ENCODE peak calls at places on chromosomes 5 and 9, in four cellular contexts. L is astrocyte of the spinal cord, Y is body of pancreas, D is OCI-LY7. P is an unnamed sample.

GRCh38 chr9:69090140-69090750 is 54.7 kb downstream of the FXN start:
- DNase-seq in L (no peak), Y (no peak), D (no peak), P (no peak)

GRCh38 chr5:1510151-1510561 is 13.6 kb downstream of the LPCAT1 start:
- DNase-seq in L (no peak), Y (no peak), D (no peak), P (no peak)

GRCh38 chr5:135443329-135443960 is 3.7 kb downstream of the DCANP1 start:
- DNase-seq in L (no peak), Y (no peak), D (no peak), P (no peak)

GRCh38 chr9:121185774-121186403 is 15.8 kb downstream of the RAB14 start:
- DNase-seq in L (no peak), Y (no peak), D (no peak), P (no peak)

GRCh38 chr9:121285835-121286687 is 18.1 kb downstream of the GSN start:
- DNase-seq in L (peak; percentile 67), Y (peak; percentile 45), D (no peak), P (peak; percentile 65)

GRCh38 chr5:126972062-126972895 is 58.1 kb downstream of the MARCHF3 start:
- DNase-seq in L (no peak), Y (no peak), D (peak; percentile 83), P (peak; percentile 67)

GRCh38 chr9:30075451-30076199 is 2308.8 kb upstream of the ACO1 start:
- DNase-seq in L (peak; percentile 0), Y (no peak), D (no peak), P (no peak)

GRCh38 chr5:142495561-142495960 is 170.7 kb upstream of the SPRY4 start:
- DNase-seq in L (no peak), Y (no peak), D (no peak), P (no peak)

GRCh38 chr5:72786676-72787075 is 29.8 kb upstream of the TNPO1 start:
- DNase-seq in L (no peak), Y (no peak), D (no peak), P (no peak)

GRCh38 chr5:138955013-138955660 is 80.0 kb upstream of the LRRTM2 start:
- DNase-seq in L (no peak), Y (peak; percentile 52), D (no peak), P (peak; percentile 41)

GRCh38 chr5:113663879-113664278 is 150.4 kb downstream of the YTHDC2 start:
- DNase-seq in L (peak; percentile 49), Y (peak; percentile 70), D (peak; percentile 37), P (peak; percentile 69)

GRCh38 chr9:81292056-81292805 is 397.1 kb downstream of the TLE1 start:
- DNase-seq in L (no peak), Y (no peak), D (no peak), P (no peak)

GRCh38 chr5:51389582-51390463 is 6.6 kb downstream of the ISL1 start:
- DNase-seq in L (no peak), Y (no peak), D (no peak), P (no peak)

GRCh38 chr9:6680797-6681146 is 35.2 kb upstream of the GLDC start:
- DNase-seq in L (no peak), Y (peak; percentile 59), D (no peak), P (peak; percentile 34)

GRCh38 chr5:61281686-61282085 is 50.4 kb upstream of the ZSWIM6 start:
- DNase-seq in L (no peak), Y (no peak), D (no peak), P (no peak)

GRCh38 chr5:158463971-158464370 is 605.0 kb upstream of the CLINT1 start:
- DNase-seq in L (no peak), Y (peak; percentile 20), D (no peak), P (peak; percentile 91)

GRCh38 chr9:16289639-16290038 is 580.8 kb downstream of the BNC2 start:
- DNase-seq in L (no peak), Y (no peak), D (no peak), P (peak; percentile 22)

GRCh38 chr5:32116574-32117313 is 57.4 kb downstream of the GOLPH3 start:
- DNase-seq in L (peak; percentile 36), Y (no peak), D (no peak), P (peak; percentile 22)

GRCh38 chr5:177311723-177312648 is at the start of gene MXD3:
- DNase-seq in L (peak; percentile 96), Y (peak; percentile 97), D (peak; percentile 99), P (peak; percentile 93)

GRCh38 chr5:122150128-122150685 is 20.9 kb downstream of the ZNF474 start:
- DNase-seq in L (peak; percentile 61), Y (no peak), D (no peak), P (peak; percentile 69)

GRCh38 chr5:157708866-157709265 is 22.4 kb upstream of the THG1L start:
- DNase-seq in L (peak; percentile 48), Y (no peak), D (no peak), P (no peak)

GRCh38 chr9:100697339-100697738 is 119.5 kb downstream of the CAVIN4 start:
- DNase-seq in L (no peak), Y (no peak), D (no peak), P (no peak)

GRCh38 chr9:130150779-130151381 is 21.3 kb upstream of the NCS1 start:
- DNase-seq in L (no peak), Y (no peak), D (no peak), P (peak; percentile 30)

GRCh38 chr5:134547579-134547978 is 22.1 kb downstream of the JADE2 start:
- DNase-seq in L (peak; percentile 83), Y (peak; percentile 68), D (no peak), P (peak; percentile 69)

GRCh38 chr5:144484124-144484897 is 313.6 kb downstream of the KCTD16 start:
- DNase-seq in L (peak; percentile 71), Y (no peak), D (no peak), P (peak; percentile 25)

GRCh38 chr5:20601678-20602100 is 613.7 kb upstream of the CDH18 start:
- DNase-seq in L (peak; percentile 32), Y (no peak), D (no peak), P (peak; percentile 61)

GRCh38 chr5:57442080-57442839 is 40.4 kb downstream of the ACTBL2 start:
- DNase-seq in L (peak; percentile 97), Y (no peak), D (no peak), P (peak; percentile 99)

GRCh38 chr9:83299094-83299493 is 236.2 kb upstream of the RASEF start:
- DNase-seq in L (no peak), Y (no peak), D (no peak), P (peak; percentile 9)

GRCh38 chr9:38295751-38296150 is 96.8 kb upstream of the ALDH1B1 start:
- DNase-seq in L (no peak), Y (no peak), D (no peak), P (no peak)

GRCh38 chr5:120803282-120803681 is 339.2 kb downstream of the PRR16 start:
- DNase-seq in L (peak; percentile 49), Y (no peak), D (no peak), P (peak; percentile 55)
- TF ChIP-seq CTCF in L (no peak), Y (peak; percentile 8), D (peak; percentile 71), P (no peak)

GRCh38 chr5:2748180-2748840 is 3.2 kb downstream of the IRX2 start:
- DNase-seq in L (no peak), Y (no peak), D (no peak), P (no peak)

GRCh38 chr5:2748841-2749513 is 2.5 kb downstream of the IRX2 start:
- DNase-seq in L (peak; percentile 26), Y (no peak), D (no peak), P (no peak)

GRCh38 chr5:2746642-2747041 is 4.8 kb downstream of the IRX2 start:
- DNase-seq in L (peak; percentile 61), Y (no peak), D (no peak), P (no peak)

GRCh38 chr5:2749514-2750025 is 1.9 kb downstream of the IRX2 start:
- DNase-seq in L (peak; percentile 45), Y (no peak), D (no peak), P (no peak)

GRCh38 chr5:2747372-2748179 is 3.9 kb downstream of the IRX2 start:
- DNase-seq in L (peak; percentile 36), Y (no peak), D (no peak), P (no peak)
- H3K4me3 ChIP-seq in L (peak overlapping the region; percentile 42), Y (no peak overlapping the region), D (no peak overlapping the region), P (no peak overlapping the region)

DNA sequence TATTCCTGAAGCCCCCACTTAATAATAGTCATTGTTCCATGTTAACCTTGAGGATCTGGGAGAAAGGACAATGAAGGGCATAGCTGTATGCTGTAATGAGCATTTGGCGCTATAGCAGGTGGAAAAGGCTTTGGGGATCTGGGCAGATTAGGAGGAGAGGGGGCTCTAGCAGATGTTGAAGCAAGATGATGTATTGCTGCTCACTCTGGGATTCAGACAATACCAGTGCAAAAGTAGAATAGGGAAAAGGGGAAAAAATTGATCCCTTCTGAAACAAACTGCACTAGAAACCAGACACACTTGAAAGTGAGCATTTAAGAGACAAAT is 575.3 kb upstream of the MEF2C start:
- DNase-seq in L (no peak), Y (no peak), D (no peak), P (no peak)
- TF ChIP-seq CTCF in L (no peak), Y (no peak), D (no peak), P (no peak)

GRCh38 chr9:90198956-90199355 is 443.7 kb downstream of the DIRAS2 start:
- DNase-seq in L (no peak), Y (no peak), D (no peak), P (no peak)
- H3K4me3 ChIP-seq in L (no peak overlapping the region), Y (no peak overlapping the region), D (no peak overlapping the region), P (no peak overlapping the region)

DNA sequence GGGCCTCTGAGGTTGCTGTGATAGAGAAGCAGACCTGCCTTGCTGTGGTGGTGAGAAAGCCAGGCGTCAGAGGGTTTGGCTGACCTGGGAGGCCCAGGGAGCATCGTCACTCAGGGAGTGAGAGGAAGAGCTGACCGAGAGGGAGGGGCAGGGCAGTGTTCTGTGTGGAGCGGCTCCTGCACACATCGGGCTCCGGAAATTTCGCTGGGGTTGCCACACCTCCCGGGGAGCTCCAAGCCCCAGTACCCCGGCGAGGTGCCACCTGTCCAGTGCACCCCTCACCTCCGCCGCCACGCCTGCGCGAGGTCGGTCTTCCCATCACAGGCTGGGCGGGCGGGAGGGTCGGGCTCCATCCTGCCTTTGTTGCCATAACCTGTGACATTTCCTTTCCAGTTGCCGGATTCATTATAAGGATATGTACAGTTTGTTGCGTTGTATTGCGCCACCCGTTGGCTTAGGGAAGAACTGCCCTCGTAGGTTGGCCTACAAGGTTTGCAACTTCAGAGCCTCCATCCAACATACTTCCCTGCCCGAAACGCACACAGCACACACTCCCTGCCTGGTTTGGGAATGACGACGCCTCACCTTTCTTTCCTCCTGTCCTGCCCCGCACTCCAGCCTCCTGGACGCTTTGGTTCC is 223.2 kb downstream of the CACNA1B start:
- DNase-seq in L (no peak), Y (no peak), D (peak; percentile 2), P (no peak)
- TF ChIP-seq CTCF in L (no peak), Y (no peak), D (peak; percentile 21), P (no peak)

GRCh38 chr5:132427285-132428146 is 58.0 kb downstream of the SLC22A5 start:
- DNase-seq in L (no peak), Y (peak; percentile 59), D (peak; percentile 76), P (no peak)

GRCh38 chr5:132424167-132424935 is 54.8 kb downstream of the SLC22A5 start:
- DNase-seq in L (no peak), Y (no peak), D (no peak), P (no peak)

GRCh38 chr5:132426525-132427138 is 57.1 kb downstream of the SLC22A5 start:
- DNase-seq in L (peak; percentile 91), Y (peak; percentile 65), D (peak; percentile 87), P (peak; percentile 92)

GRCh38 chr5:132425009-132425937 is 55.8 kb downstream of the SLC22A5 start:
- DNase-seq in L (peak; percentile 82), Y (no peak), D (peak; percentile 84), P (peak; percentile 81)

GRCh38 chr5:132425975-132426524 is 56.5 kb downstream of the SLC22A5 start:
- DNase-seq in L (no peak), Y (no peak), D (no peak), P (no peak)
- H3K4me3 ChIP-seq in L (no peak overlapping the region), Y (no peak overlapping the region), D (peak overlapping the region; percentile 37), P (no peak overlapping the region)

P was measured in choroid plexus epithelial cell.